ENCODE peak calls at places on chromosomes 1 and 21, in six cellular contexts. O is HCT116, Z is GM12878, B is SK-N-SH, S is K562, L is HepG2. T is an unnamed sample.

GRCh38 chr1:181021811-181022434 is 747 bp downstream of the STX6 start:
- DNase-seq in O (no peak), Z (no peak), B (peak; percentile 70), S (peak; percentile 71), L (peak; percentile 47), T (peak; percentile 62)

GRCh38 chr1:31748265-31748859 is 15.8 kb downstream of the ADGRB2 start:
- DNase-seq in O (no peak), Z (no peak), B (peak; percentile 71), S (no peak), L (no peak), T (no peak)

GRCh38 chr1:143625886-143626285 is 345.9 kb downstream of the FAM72C start:
- DNase-seq in O (no peak), Z (no peak), B (no peak), S (no peak), L (no peak), T (no peak)

GRCh38 chr1:213996320-213997022 is 8.7 kb downstream of the PROX1 start:
- DNase-seq in O (no peak), Z (no peak), B (no peak), S (no peak), L (no peak), T (no peak)

GRCh38 chr21:31713973-31714740 is 17.8 kb downstream of the SCAF4 start:
- DNase-seq in O (no peak), Z (no peak), B (no peak), S (no peak), L (no peak), T (no peak)

GRCh38 chr1:11623702-11624101 is 30.5 kb downstream of the FBXO2 start:
- DNase-seq in O (no peak), Z (no peak), B (no peak), S (no peak), L (no peak), T (no peak)

GRCh38 chr1:93519196-93519825 is 71.4 kb downstream of the FNBP1L start:
- DNase-seq in O (no peak), Z (no peak), B (no peak), S (no peak), L (no peak), T (no peak)

GRCh38 chr1:183432548-183432875 is 14.3 kb upstream of the NMNAT2 start:
- DNase-seq in O (peak; percentile 7), Z (no peak), B (no peak), S (no peak), L (no peak), T (no peak)

GRCh38 chr1:6101826-6102225 is 56.1 kb downstream of the KCNAB2 start:
- DNase-seq in O (no peak), Z (no peak), B (no peak), S (no peak), L (no peak), T (no peak)

GRCh38 chr1:219413523-219413922 is 199.4 kb downstream of the ZC3H11B start:
- DNase-seq in O (no peak), Z (no peak), B (peak; percentile 17), S (no peak), L (no peak), T (no peak)

GRCh38 chr1:206887701-206888100 is 9.5 kb upstream of the IL24 start:
- DNase-seq in O (no peak), Z (no peak), B (no peak), S (no peak), L (no peak), T (no peak)

GRCh38 chr1:21816602-21817302 is 4.7 kb downstream of the LDLRAD2 start:
- DNase-seq in O (peak; percentile 18), Z (no peak), B (no peak), S (no peak), L (peak; percentile 27), T (no peak)

GRCh38 chr21:41054206-41054605 is 113.8 kb upstream of the BACE2 start:
- DNase-seq in O (no peak), Z (no peak), B (no peak), S (no peak), L (no peak), T (no peak)

GRCh38 chr1:234987415-234988159 is 141.1 kb downstream of the TOMM20 start:
- DNase-seq in O (no peak), Z (no peak), B (no peak), S (no peak), L (peak; percentile 95), T (no peak)

GRCh38 chr1:201015551-201016091 is 7.9 kb downstream of the KIF21B start:
- DNase-seq in O (no peak), Z (no peak), B (peak; percentile 85), S (peak; percentile 28), L (no peak), T (no peak)

GRCh38 chr1:197775282-197776262 is at the start of gene DENND1B:
- DNase-seq in O (peak; percentile 43), Z (no peak), B (peak; percentile 70), S (peak; percentile 81), L (peak; percentile 52), T (peak; percentile 77)

GRCh38 chr21:46414965-46415275 is 43.8 kb upstream of the DIP2A start:
- DNase-seq in O (no peak), Z (no peak), B (no peak), S (no peak), L (no peak), T (no peak)
- TF ChIP-seq JUND in O (no peak), Z (no peak), B (no peak), S (no peak), L (no peak), T (no peak)

DNA sequence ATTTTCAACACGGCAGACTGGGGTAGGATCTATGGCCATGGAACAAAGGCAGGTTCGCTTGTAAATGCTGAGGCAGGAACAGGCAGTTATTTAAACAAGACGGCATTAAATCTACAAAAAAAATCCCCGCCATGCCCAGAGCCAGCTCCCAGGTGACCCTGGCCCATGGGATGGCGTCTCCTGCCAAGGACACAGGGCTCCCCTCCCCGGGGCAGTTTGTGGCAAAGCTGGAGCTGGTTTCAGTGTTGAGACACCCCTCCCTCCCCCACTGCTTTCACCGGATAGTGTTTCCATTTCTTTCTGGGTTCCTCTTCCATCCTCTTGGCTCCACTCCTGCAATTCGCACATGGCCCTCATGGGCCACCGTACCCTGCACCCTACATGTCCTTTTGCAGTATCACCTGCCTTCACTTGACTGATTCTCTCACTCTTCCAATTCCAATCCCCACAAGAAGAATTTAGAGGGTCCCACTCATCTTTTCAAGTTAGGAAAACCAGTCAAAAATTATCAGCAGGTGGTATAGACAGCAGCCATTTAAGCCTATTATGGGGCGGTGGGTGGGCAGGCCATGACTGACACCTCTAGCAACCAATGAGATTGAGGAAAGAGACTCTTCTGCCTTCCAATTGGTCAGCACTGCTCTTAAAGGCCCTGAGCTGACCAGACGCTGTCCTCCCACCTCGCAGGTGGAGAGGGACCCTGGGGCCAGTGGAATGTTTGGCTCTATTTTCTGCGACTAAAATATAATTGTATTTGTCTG is 52.0 kb downstream of the OLIG1 start:
- DNase-seq in O (peak; percentile 72), Z (no peak), B (peak; percentile 38), S (peak; percentile 97), L (no peak), T (peak; percentile 81)
- TF ChIP-seq JUND in O (no peak), Z (no peak), B (no peak), S (no peak), L (no peak), T (no peak)

GRCh38 chr1:70855203-70855602 is 192.4 kb downstream of the PTGER3 start:
- DNase-seq in O (no peak), Z (no peak), B (no peak), S (no peak), L (no peak), T (no peak)
- TF ChIP-seq JUND in O (no peak), Z (no peak), B (no peak), S (no peak), L (no peak), T (no peak)

GRCh38 chr1:94909486-94909885 is 17.4 kb downstream of the CNN3 start:
- DNase-seq in O (no peak), Z (no peak), B (no peak), S (no peak), L (no peak), T (no peak)
- TF ChIP-seq JUND in O (no peak), Z (no peak), B (no peak), S (no peak), L (no peak), T (no peak)

DNA sequence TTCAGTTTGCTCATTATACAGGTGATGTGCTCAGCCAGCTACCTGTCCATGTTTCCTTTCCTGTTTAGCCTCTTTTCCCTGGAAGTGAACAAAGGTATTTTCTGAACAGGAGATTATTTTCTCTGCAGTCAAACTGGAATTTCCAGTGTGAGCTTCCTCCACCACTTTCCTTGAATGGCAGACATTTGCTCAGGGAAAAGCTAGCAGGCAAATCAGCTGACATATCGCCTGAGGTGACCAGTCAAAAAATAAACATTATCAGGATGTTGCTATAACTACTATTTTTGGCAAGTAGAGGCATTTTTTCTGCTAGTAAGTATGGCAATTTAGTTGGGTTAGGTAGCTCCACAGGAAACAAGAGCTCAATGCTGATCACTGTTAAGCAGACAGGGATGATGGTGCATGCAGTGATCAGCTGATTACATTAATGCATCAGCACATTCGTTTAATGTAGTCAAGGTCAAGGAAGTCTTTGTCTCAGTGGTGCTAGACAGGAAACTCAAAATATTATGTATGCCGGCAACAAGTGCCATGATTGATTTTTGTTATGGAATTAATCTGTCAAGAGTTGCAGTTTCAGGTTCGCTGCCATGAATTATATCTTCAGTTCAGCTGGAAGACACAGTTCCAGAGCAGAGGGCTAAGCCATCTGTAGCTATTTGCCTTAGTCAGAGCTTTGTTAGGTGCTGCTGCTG is 179.8 kb upstream of the ST6GALNAC5 start:
- DNase-seq in O (no peak), Z (no peak), B (no peak), S (no peak), L (no peak), T (no peak)
- TF ChIP-seq JUND in O (no peak), Z (no peak), B (no peak), S (no peak), L (no peak), T (no peak)

GRCh38 chr1:169108897-169109560 is 2.5 kb downstream of the ATP1B1 start:
- DNase-seq in O (no peak), Z (no peak), B (peak; percentile 60), S (no peak), L (peak; percentile 71), T (peak; percentile 66)

GRCh38 chr1:169110691-169111447 is 4.4 kb downstream of the ATP1B1 start:
- DNase-seq in O (no peak), Z (no peak), B (peak; percentile 38), S (no peak), L (no peak), T (no peak)

GRCh38 chr1:169111472-169111871 is 5.0 kb downstream of the ATP1B1 start:
- DNase-seq in O (no peak), Z (no peak), B (no peak), S (no peak), L (no peak), T (no peak)

GRCh38 chr1:169109561-169110134 is 3.2 kb downstream of the ATP1B1 start:
- DNase-seq in O (peak; percentile 88), Z (no peak), B (peak; percentile 70), S (no peak), L (peak; percentile 97), T (peak; percentile 63)

DNA sequence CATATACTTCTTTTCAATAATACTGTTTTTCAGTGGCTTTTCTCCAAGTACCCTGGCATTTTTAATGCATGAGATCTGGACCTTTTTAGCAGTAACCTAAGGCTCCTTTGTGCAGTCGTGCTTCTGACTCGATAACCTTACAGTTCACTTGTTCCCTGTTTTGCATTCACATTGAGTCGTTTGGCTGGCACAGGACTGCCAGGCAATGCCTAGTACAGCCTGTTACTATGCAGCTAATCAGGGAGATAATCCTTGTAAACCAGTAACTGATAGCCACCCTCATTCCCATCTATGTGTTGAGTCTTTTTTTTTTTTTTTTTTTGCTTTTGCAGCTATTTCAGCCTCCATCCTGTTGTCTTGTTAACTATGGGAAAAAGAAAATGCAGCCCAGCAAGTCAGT is 3.8 kb downstream of the ATP1B1 start:
- DNase-seq in O (no peak), Z (no peak), B (no peak), S (no peak), L (no peak), T (no peak)
- TF ChIP-seq JUND in O (no peak), Z (no peak), B (no peak), S (no peak), L (no peak), T (no peak)

GRCh38 chr1:98387701-98388100 is 273.8 kb upstream of the SNX7 start:
- DNase-seq in O (no peak), Z (no peak), B (no peak), S (no peak), L (no peak), T (no peak)
- TF ChIP-seq JUND in O (no peak), Z (no peak), B (no peak), S (no peak), L (no peak), T (no peak)